ENCODE peak calls at places on chromosomes 3 and 15, in eight cellular contexts. One of them, this sample, is unnamed.

GRCh38 chr15:88125578-88125977 is 131.0 kb downstream of the NTRK3 start:
- DNase-seq in tibial artery: peak; percentile 61
- DNase-seq in ovary: no peak
- DNase-seq in fibroblast of lung: no peak
- DNase-seq in testis: no peak
- DNase-seq in cardiac muscle cell: no peak
- DNase-seq in prostate gland: no peak
- DNase-seq in sigmoid colon: no peak
- DNase-seq in this sample: no peak

GRCh38 chr3:9111349-9112265 is 137.8 kb downstream of the SRGAP3 start:
- DNase-seq in prostate gland: no peak
- DNase-seq in tibial artery: peak; percentile 65
- DNase-seq in cardiac muscle cell: peak; percentile 34
- DNase-seq in sigmoid colon: peak; percentile 81
- DNase-seq in ovary: peak; percentile 46
- DNase-seq in fibroblast of lung: peak; percentile 36
- DNase-seq in testis: peak; percentile 62
- DNase-seq in this sample: no peak

GRCh38 chr3:194136519-194137313 is 768 bp downstream of the HES1 start:
- DNase-seq in ovary: peak; percentile 63
- DNase-seq in tibial artery: peak; percentile 72
- DNase-seq in fibroblast of lung: peak; percentile 86
- DNase-seq in testis: peak; percentile 73
- DNase-seq in sigmoid colon: peak; percentile 91
- DNase-seq in cardiac muscle cell: peak; percentile 91
- DNase-seq in prostate gland: peak; percentile 46
- DNase-seq in this sample: no peak

GRCh38 chr15:74127954-74128784 is 2.2 kb upstream of the ISLR2 start:
- DNase-seq in tibial artery: no peak
- DNase-seq in testis: no peak
- DNase-seq in sigmoid colon: no peak
- DNase-seq in cardiac muscle cell: no peak
- DNase-seq in prostate gland: no peak
- DNase-seq in ovary: no peak
- DNase-seq in fibroblast of lung: peak; percentile 38
- DNase-seq in this sample: no peak

GRCh38 chr15:98580577-98580976 is 67.8 kb upstream of the IGF1R start:
- DNase-seq in testis: no peak
- DNase-seq in cardiac muscle cell: peak; percentile 12
- DNase-seq in fibroblast of lung: no peak
- DNase-seq in tibial artery: no peak
- DNase-seq in prostate gland: no peak
- DNase-seq in sigmoid colon: no peak
- DNase-seq in ovary: no peak
- DNase-seq in this sample: peak; percentile 10

GRCh38 chr3:88150371-88150770 is 612 bp downstream of the C3orf38 start:
- DNase-seq in testis: no peak
- DNase-seq in sigmoid colon: no peak
- DNase-seq in prostate gland: no peak
- DNase-seq in tibial artery: no peak
- DNase-seq in fibroblast of lung: peak; percentile 13
- DNase-seq in cardiac muscle cell: peak; percentile 25
- DNase-seq in ovary: no peak
- DNase-seq in this sample: no peak

GRCh38 chr15:74489518-74490338 is 28.8 kb upstream of the UBL7 start:
- DNase-seq in testis: peak; percentile 56
- DNase-seq in cardiac muscle cell: peak; percentile 54
- DNase-seq in ovary: peak; percentile 38
- DNase-seq in tibial artery: no peak
- DNase-seq in prostate gland: peak; percentile 31
- DNase-seq in fibroblast of lung: peak; percentile 36
- DNase-seq in sigmoid colon: no peak
- DNase-seq in this sample: peak; percentile 59

GRCh38 chr3:152713989-152714388 is 120.9 kb upstream of the P2RY1 start:
- DNase-seq in prostate gland: no peak
- DNase-seq in ovary: no peak
- DNase-seq in testis: no peak
- DNase-seq in tibial artery: no peak
- DNase-seq in sigmoid colon: no peak
- DNase-seq in cardiac muscle cell: no peak
- DNase-seq in fibroblast of lung: no peak
- DNase-seq in this sample: no peak

GRCh38 chr3:71606582-71606981 is 23.1 kb upstream of the FOXP1 start:
- DNase-seq in prostate gland: no peak
- DNase-seq in sigmoid colon: no peak
- DNase-seq in testis: no peak
- DNase-seq in cardiac muscle cell: no peak
- DNase-seq in tibial artery: no peak
- DNase-seq in ovary: no peak
- DNase-seq in fibroblast of lung: no peak
- DNase-seq in this sample: no peak

GRCh38 chr15:29135266-29135665 is 134.4 kb downstream of the NSMCE3 start:
- DNase-seq in tibial artery: no peak
- DNase-seq in fibroblast of lung: no peak
- DNase-seq in prostate gland: no peak
- DNase-seq in sigmoid colon: no peak
- DNase-seq in testis: no peak
- DNase-seq in cardiac muscle cell: no peak
- DNase-seq in ovary: no peak
- DNase-seq in this sample: no peak

GRCh38 chr3:66644549-66644948 is 143.7 kb upstream of the LRIG1 start:
- DNase-seq in tibial artery: no peak
- DNase-seq in ovary: no peak
- DNase-seq in testis: no peak
- DNase-seq in fibroblast of lung: no peak
- DNase-seq in cardiac muscle cell: no peak
- DNase-seq in prostate gland: no peak
- DNase-seq in sigmoid colon: no peak
- DNase-seq in this sample: no peak

GRCh38 chr3:193852901-193853300 is 259.9 kb downstream of the OPA1 start:
- DNase-seq in sigmoid colon: no peak
- DNase-seq in ovary: no peak
- DNase-seq in tibial artery: no peak
- DNase-seq in testis: no peak
- DNase-seq in prostate gland: no peak
- DNase-seq in cardiac muscle cell: peak; percentile 16
- DNase-seq in fibroblast of lung: peak; percentile 61
- DNase-seq in this sample: no peak

GRCh38 chr3:39499651-39500273 is 32.3 kb downstream of the MOBP start:
- DNase-seq in cardiac muscle cell: no peak
- DNase-seq in tibial artery: no peak
- DNase-seq in testis: no peak
- DNase-seq in ovary: no peak
- DNase-seq in fibroblast of lung: no peak
- DNase-seq in prostate gland: no peak
- DNase-seq in sigmoid colon: no peak
- DNase-seq in this sample: no peak

GRCh38 chr3:13281657-13282527 is 138.2 kb downstream of the NUP210 start:
- DNase-seq in sigmoid colon: peak; percentile 84
- DNase-seq in ovary: no peak
- DNase-seq in prostate gland: peak; percentile 35
- DNase-seq in fibroblast of lung: no peak
- DNase-seq in testis: peak; percentile 89
- DNase-seq in tibial artery: peak; percentile 40
- DNase-seq in cardiac muscle cell: peak; percentile 20
- DNase-seq in this sample: peak; percentile 25

GRCh38 chr3:49004352-49005297 is 2.6 kb upstream of the WDR6 start:
- DNase-seq in sigmoid colon: peak; percentile 76
- DNase-seq in cardiac muscle cell: no peak
- DNase-seq in fibroblast of lung: no peak
- DNase-seq in testis: no peak
- DNase-seq in tibial artery: no peak
- DNase-seq in ovary: peak; percentile 68
- DNase-seq in prostate gland: no peak
- DNase-seq in this sample: peak; percentile 60

DNA sequence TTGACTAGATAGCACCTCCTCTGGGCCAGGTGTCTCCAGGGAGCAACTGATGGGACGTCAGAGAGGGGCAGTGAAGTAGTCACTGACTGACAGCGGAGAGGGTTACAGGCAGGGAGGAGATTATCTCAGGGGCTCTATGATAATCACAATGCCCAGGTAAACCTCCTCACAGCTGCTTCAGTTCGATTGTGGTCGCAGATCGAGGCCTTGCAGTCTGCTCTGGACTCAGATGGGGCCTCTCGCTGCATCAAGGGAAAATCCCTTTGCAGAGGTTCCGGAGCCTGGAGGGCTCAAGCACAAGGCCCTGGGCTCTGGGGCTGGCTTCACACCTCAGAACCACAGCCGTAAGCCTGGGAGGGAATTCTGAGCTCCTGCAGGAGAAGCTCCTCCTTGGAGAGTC is 19.3 kb upstream of the SNRPA1 start:
- DNase-seq in cardiac muscle cell: no peak
- DNase-seq in testis: no peak
- DNase-seq in fibroblast of lung: no peak
- DNase-seq in prostate gland: no peak
- DNase-seq in tibial artery: no peak
- DNase-seq in sigmoid colon: no peak
- DNase-seq in ovary: no peak
- DNase-seq in this sample: no peak
- TF ChIP-seq CTCF in cardiac muscle cell: no peak
- TF ChIP-seq CTCF in testis: no peak
- TF ChIP-seq CTCF in fibroblast of lung: no peak
- TF ChIP-seq CTCF in prostate gland: no peak
- TF ChIP-seq CTCF in tibial artery: no peak
- TF ChIP-seq CTCF in sigmoid colon: no peak
- TF ChIP-seq CTCF in ovary: no peak
- TF ChIP-seq CTCF in this sample: no peak

DNA sequence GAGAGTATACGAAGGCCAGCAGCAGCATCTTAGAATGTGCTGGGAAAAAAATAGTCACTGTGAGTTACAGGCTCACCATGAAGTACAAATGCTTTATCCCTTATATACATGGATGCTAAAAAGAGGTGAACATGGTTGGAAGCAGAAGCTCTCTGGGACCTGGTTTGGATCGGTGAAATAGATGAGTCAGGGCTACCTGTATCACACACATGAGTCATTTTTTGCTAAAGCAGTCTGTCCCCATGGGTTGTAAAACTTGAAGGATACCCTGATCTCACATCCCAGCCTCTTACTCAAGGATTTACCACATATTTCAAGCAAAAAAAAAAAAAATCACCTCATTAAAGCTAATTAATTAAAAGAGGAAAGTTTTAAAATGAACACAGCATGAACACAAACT is 6.9 kb upstream of the SERPINI2 start:
- DNase-seq in ovary: no peak
- DNase-seq in tibial artery: no peak
- DNase-seq in testis: no peak
- DNase-seq in fibroblast of lung: no peak
- DNase-seq in sigmoid colon: no peak
- DNase-seq in prostate gland: no peak
- DNase-seq in cardiac muscle cell: no peak
- DNase-seq in this sample: no peak
- H3K4me1 ChIP-seq in ovary: no peaks in the 10 kb centered on the region
- H3K4me1 ChIP-seq in tibial artery: no peaks in the 10 kb centered on the region
- H3K4me1 ChIP-seq in testis: no peaks in the 10 kb centered on the region
- H3K4me1 ChIP-seq in fibroblast of lung: no peaks in the 10 kb centered on the region
- H3K4me1 ChIP-seq in sigmoid colon: no peaks in the 10 kb centered on the region
- H3K4me1 ChIP-seq in prostate gland: no peaks in the 10 kb centered on the region
- H3K4me1 ChIP-seq in cardiac muscle cell: no peaks in the 10 kb centered on the region
- H3K4me1 ChIP-seq in this sample: no peaks in the 10 kb centered on the region

DNA sequence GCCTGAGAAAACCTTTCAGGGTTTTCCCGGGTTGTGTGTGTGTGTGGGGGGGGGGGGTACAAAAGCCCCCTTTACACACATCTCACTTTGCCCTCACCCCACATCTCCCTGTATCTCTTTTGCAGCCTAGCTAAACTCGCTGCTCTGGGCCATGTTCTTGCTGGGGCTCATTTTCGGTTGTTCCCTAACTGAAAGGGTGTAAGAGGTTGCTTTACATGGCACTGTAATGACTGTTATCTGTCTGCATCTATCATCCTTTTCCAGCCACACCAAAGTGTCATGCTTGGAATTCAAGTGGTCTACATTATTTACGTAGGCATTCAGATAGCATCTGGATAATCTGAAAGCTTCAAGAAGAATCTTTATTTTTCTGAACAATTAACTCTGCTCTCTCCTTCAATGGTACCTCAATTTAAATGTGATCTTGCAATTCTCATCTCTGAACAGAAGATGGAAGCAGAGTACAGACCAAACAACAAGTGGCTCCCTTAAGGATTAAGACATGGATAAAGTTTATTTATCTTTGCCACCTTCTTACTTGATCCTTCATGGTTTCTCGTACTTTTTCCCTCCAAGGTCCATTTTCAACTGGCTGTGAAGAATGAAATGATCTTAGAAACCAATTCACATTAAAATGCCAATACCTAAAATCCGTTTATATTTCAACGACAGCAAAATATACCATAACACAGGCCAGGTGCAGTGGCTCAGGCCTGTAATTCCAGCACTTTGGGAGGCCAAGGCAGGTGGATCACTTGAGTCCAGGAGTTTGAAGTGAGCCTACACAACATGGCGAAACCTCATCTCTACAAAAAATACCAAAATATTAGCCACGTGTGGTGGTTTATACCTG is 34.9 kb downstream of the DCLK3 start:
- DNase-seq in prostate gland: no peak
- DNase-seq in cardiac muscle cell: peak; percentile 73
- DNase-seq in ovary: no peak
- DNase-seq in fibroblast of lung: peak; percentile 49
- DNase-seq in tibial artery: no peak
- DNase-seq in sigmoid colon: no peak
- DNase-seq in testis: no peak
- DNase-seq in this sample: no peak
- TF ChIP-seq CTCF in prostate gland: peak; percentile 17
- TF ChIP-seq CTCF in cardiac muscle cell: peak; percentile 73
- TF ChIP-seq CTCF in ovary: peak; percentile 41
- TF ChIP-seq CTCF in fibroblast of lung: peak; percentile 74
- TF ChIP-seq CTCF in tibial artery: peak; percentile 78
- TF ChIP-seq CTCF in sigmoid colon: peak; percentile 62
- TF ChIP-seq CTCF in testis: peak; percentile 34
- TF ChIP-seq CTCF in this sample: peak; percentile 94

GRCh38 chr15:58472221-58472620 is 40.4 kb downstream of the LIPC start:
- DNase-seq in fibroblast of lung: peak; percentile 34
- DNase-seq in tibial artery: no peak
- DNase-seq in ovary: no peak
- DNase-seq in testis: no peak
- DNase-seq in prostate gland: no peak
- DNase-seq in cardiac muscle cell: no peak
- DNase-seq in sigmoid colon: no peak
- DNase-seq in this sample: no peak

GRCh38 chr15:58473720-58474119 is 41.9 kb downstream of the LIPC start:
- DNase-seq in fibroblast of lung: peak; percentile 96
- DNase-seq in testis: no peak
- DNase-seq in cardiac muscle cell: peak; percentile 83
- DNase-seq in tibial artery: no peak
- DNase-seq in prostate gland: no peak
- DNase-seq in sigmoid colon: no peak
- DNase-seq in ovary: no peak
- DNase-seq in this sample: no peak

GRCh38 chr15:58469432-58470353 is 37.9 kb downstream of the LIPC start:
- DNase-seq in sigmoid colon: no peak
- DNase-seq in ovary: no peak
- DNase-seq in cardiac muscle cell: peak; percentile 98
- DNase-seq in testis: no peak
- DNase-seq in fibroblast of lung: peak; percentile 99
- DNase-seq in prostate gland: peak; percentile 27
- DNase-seq in tibial artery: no peak
- DNase-seq in this sample: peak; percentile 43

GRCh38 chr15:58472821-58473581 is 41.2 kb downstream of the LIPC start:
- DNase-seq in tibial artery: no peak
- DNase-seq in fibroblast of lung: peak; percentile 53
- DNase-seq in prostate gland: no peak
- DNase-seq in sigmoid colon: no peak
- DNase-seq in cardiac muscle cell: peak; percentile 44
- DNase-seq in testis: no peak
- DNase-seq in ovary: no peak
- DNase-seq in this sample: no peak

GRCh38 chr15:58471341-58471740 is 39.5 kb downstream of the LIPC start:
- DNase-seq in cardiac muscle cell: no peak
- DNase-seq in ovary: no peak
- DNase-seq in prostate gland: no peak
- DNase-seq in testis: no peak
- DNase-seq in tibial artery: no peak
- DNase-seq in sigmoid colon: no peak
- DNase-seq in fibroblast of lung: peak; percentile 38
- DNase-seq in this sample: no peak
- H3K4me1 ChIP-seq in cardiac muscle cell: no peaks in the 10 kb centered on the region
- H3K4me1 ChIP-seq in ovary: peaks cover 12% of the 10 kb centered on the region
- H3K4me1 ChIP-seq in prostate gland: no peaks in the 10 kb centered on the region
- H3K4me1 ChIP-seq in testis: peaks cover 7% of the 10 kb centered on the region
- H3K4me1 ChIP-seq in tibial artery: no peaks in the 10 kb centered on the region
- H3K4me1 ChIP-seq in sigmoid colon: peaks cover 17% of the 10 kb centered on the region
- H3K4me1 ChIP-seq in fibroblast of lung: peaks cover 19% of the 10 kb centered on the region
- H3K4me1 ChIP-seq in this sample: peaks cover 72% of the 10 kb centered on the region

This sample was measured in thyroid gland.